ENCODE peak calls at places on chromosomes 1 and 21, in five cellular contexts. V is breast epithelium; K is CD8-positive, alpha-beta T cell; D is hepatocyte; G is esophagus muscularis mucosa. J is an unnamed sample.

GRCh38 chr1:28178690-28179485 is 2.4 kb upstream of the PTAFR start:
- DNase-seq in V (no peak), K (no peak), D (no peak), G (no peak), J (no peak)

GRCh38 chr21:39556176-39556575 is 56.6 kb upstream of the B3GALT5 start:
- DNase-seq in V (no peak), K (no peak), D (no peak), G (no peak), J (no peak)

GRCh38 chr1:176567190-176567794 is 104.3 kb downstream of the PAPPA2 start:
- DNase-seq in V (no peak), K (no peak), D (no peak), G (no peak), J (no peak)

GRCh38 chr1:29644812-29645211 is 408.5 kb downstream of the PTPRU start:
- DNase-seq in V (peak; percentile 17), K (no peak), D (no peak), G (no peak), J (no peak)

GRCh38 chr1:202807367-202807925 is 775 bp downstream of the KDM5B start:
- DNase-seq in V (no peak), K (peak; percentile 32), D (peak; percentile 83), G (no peak), J (peak; percentile 37)

GRCh38 chr1:39729030-39729429 is 9.7 kb upstream of the PPIE start:
- DNase-seq in V (no peak), K (no peak), D (no peak), G (peak; percentile 47), J (no peak)

GRCh38 chr1:246037832-246038231 is 469.2 kb downstream of the SMYD3 start:
- DNase-seq in V (no peak), K (no peak), D (no peak), G (no peak), J (no peak)

GRCh38 chr1:216086678-216087077 is 336.6 kb downstream of the USH2A start:
- DNase-seq in V (no peak), K (no peak), D (no peak), G (no peak), J (no peak)

GRCh38 chr1:56063461-56063860 is 515.9 kb downstream of the PLPP3 start:
- DNase-seq in V (no peak), K (no peak), D (no peak), G (no peak), J (no peak)

GRCh38 chr1:211182746-211183145 is 48.8 kb upstream of the KCNH1 start:
- DNase-seq in V (no peak), K (no peak), D (no peak), G (no peak), J (no peak)

GRCh38 chr1:202981939-202982338 is 14.9 kb upstream of the CYB5R1 start:
- DNase-seq in V (no peak), K (no peak), D (no peak), G (no peak), J (no peak)

GRCh38 chr1:37858931-37859506 is 373 bp downstream of the MTF1 start:
- DNase-seq in V (no peak), K (no peak), D (peak; percentile 52), G (no peak), J (no peak)

GRCh38 chr1:158053276-158053675 is 59.8 kb downstream of the KIRREL1 start:
- DNase-seq in V (no peak), K (no peak), D (no peak), G (no peak), J (no peak)

GRCh38 chr1:26692211-26692792 is 3.5 kb upstream of the ARID1A start:
- DNase-seq in V (peak; percentile 78), K (peak; percentile 82), D (peak; percentile 92), G (peak; percentile 94), J (peak; percentile 88)

GRCh38 chr1:20102875-20103274 is 16.5 kb downstream of the PLA2G2D start:
- DNase-seq in V (no peak), K (no peak), D (no peak), G (no peak), J (no peak)

GRCh38 chr21:46122241-46122671 is 24.3 kb downstream of the COL6A2 start:
- DNase-seq in V (peak; percentile 47), K (no peak), D (no peak), G (no peak), J (no peak)

GRCh38 chr1:10339815-10340214 is 59.0 kb upstream of the PGD start:
- DNase-seq in V (no peak), K (no peak), D (peak; percentile 54), G (no peak), J (peak; percentile 25)

GRCh38 chr1:16351449-16351993 is 759 bp downstream of the FBXO42 start:
- DNase-seq in V (no peak), K (no peak), D (peak; percentile 31), G (no peak), J (no peak)

GRCh38 chr1:183241446-183241845 is 55.4 kb downstream of the LAMC2 start:
- DNase-seq in V (no peak), K (no peak), D (no peak), G (no peak), J (no peak)

GRCh38 chr1:240618946-240619345 is 7.0 kb upstream of the GREM2 start:
- DNase-seq in V (no peak), K (no peak), D (no peak), G (no peak), J (no peak)

GRCh38 chr1:240621249-240621648 is 9.3 kb upstream of the GREM2 start:
- DNase-seq in V (no peak), K (no peak), D (no peak), G (no peak), J (no peak)

GRCh38 chr1:240619901-240620621 is 8.1 kb upstream of the GREM2 start:
- DNase-seq in V (no peak), K (no peak), D (no peak), G (no peak), J (no peak)

GRCh38 chr1:240613353-240614142 is 1.6 kb upstream of the GREM2 start:
- DNase-seq in V (no peak), K (no peak), D (no peak), G (no peak), J (no peak)

GRCh38 chr1:240619357-240619756 is 7.4 kb upstream of the GREM2 start:
- DNase-seq in V (no peak), K (no peak), D (no peak), G (no peak), J (no peak)
- H3K4me1 ChIP-seq in V (no peaks in the 10 kb centered on the region), K (no peaks in the 10 kb centered on the region), D (no peaks in the 10 kb centered on the region), G (no peaks in the 10 kb centered on the region), J (no peaks in the 10 kb centered on the region)

DNA sequence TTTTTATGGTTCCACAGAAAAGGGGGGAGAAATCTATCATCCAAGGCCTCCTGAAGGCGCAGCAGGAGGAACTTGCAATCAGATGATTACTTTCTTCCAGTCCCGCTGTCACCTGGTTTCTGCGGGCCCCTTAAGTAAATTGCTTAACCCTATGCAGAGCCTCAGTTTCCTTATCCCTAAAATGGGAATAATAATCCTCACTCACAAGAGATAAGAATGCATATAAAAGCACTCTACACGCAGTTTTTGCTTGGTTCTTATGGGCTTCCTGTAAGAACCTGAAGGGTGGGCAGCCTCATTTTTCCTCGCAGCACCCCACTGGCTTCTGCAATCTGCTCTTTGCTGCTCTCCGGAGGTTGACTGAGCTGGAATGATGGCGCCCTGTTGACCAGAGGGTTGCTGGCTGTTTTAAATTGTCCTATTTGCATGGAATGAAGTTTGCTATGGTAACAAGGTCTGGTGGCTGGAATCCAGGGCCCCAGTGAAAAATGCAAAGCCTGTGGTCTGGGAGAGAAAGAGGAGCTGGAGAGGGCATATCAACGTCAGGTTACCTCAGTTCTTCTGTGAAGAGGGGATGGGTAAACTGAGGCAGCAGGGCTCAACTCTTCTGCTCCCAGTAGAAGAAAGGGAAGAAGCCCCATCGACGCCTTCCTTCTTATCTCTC is 1.0 kb upstream of the KAZN start:
- DNase-seq in V (no peak), K (no peak), D (peak; percentile 16), G (no peak), J (no peak)
- TF ChIP-seq CTCF in V (no peak), K (no peak), D (no peak), G (no peak), J (no peak)

DNA sequence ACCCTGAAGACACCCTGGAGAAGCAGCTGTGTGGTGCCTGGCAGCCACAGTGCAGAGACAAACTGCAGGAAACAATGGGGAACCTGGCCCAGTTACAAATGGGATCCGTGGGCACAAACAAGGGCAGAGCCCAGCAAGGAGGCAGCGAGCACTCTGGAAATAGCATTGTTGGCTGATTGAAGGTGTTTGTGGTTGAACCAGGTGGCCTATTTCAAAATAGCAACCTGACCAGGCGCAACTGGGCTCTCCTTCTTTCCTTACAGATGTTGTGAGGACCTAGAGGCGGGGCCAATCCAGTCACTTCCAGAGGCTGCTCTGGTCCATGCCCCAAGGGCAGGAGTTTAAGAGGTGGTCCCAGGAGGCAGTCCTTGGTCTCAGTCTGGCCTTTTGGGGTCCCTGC is 21.7 kb upstream of the ZBTB21 start:
- DNase-seq in V (no peak), K (no peak), D (no peak), G (no peak), J (no peak)
- H3K4me1 ChIP-seq in V (peaks cover 3% of the 10 kb centered on the region), K (no peaks in the 10 kb centered on the region), D (no peaks in the 10 kb centered on the region), G (no peaks in the 10 kb centered on the region), J (no peaks in the 10 kb centered on the region)

DNA sequence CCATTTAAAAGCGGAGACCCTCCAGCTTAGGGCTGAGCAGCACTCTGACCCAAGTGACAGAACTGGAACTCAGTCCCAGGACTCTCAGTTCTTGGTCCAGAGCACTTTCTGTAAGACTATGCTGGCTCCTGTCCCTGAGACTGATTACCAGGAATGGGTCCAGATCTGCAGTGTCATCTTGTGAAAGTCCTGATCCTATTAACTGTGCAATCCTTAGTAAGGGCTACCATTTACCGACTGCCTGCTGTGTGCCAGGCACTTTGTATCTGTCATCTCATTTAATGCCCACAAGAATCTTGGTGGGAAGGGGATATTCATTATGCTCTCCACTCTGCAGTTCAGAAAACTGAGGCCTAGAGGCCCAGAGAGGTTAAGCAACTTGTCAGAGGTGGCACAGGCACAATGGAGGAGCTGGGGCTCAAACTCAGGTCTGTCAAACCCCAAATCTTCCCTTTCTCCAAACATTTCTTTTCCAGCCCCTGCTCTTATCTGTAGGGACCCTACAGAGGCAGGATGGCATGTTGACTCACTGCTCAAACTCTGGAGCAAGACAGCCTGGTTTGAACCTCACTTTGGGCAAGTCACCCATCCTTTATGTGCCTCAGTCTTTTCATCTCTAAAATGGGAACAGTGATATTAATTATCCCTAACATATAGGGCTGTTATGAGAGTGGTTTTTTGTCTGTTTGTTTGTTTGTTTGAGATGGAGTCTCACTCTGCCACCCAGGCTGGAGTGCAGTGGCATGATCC is 57.6 kb upstream of the IFNLR1 start:
- DNase-seq in V (no peak), K (no peak), D (no peak), G (no peak), J (no peak)
- TF ChIP-seq CTCF in V (no peak), K (no peak), D (no peak), G (no peak), J (no peak)

GRCh38 chr1:21903638-21904474 is 33.3 kb downstream of the HSPG2 start:
- DNase-seq in V (no peak), K (no peak), D (no peak), G (no peak), J (no peak)

GRCh38 chr1:21901986-21902377 is 35.1 kb downstream of the HSPG2 start:
- DNase-seq in V (no peak), K (no peak), D (no peak), G (no peak), J (no peak)

GRCh38 chr1:21900766-21901472 is 36.2 kb downstream of the HSPG2 start:
- DNase-seq in V (no peak), K (no peak), D (no peak), G (no peak), J (no peak)

GRCh38 chr1:21901473-21901847 is 35.6 kb downstream of the HSPG2 start:
- DNase-seq in V (no peak), K (no peak), D (no peak), G (no peak), J (no peak)

GRCh38 chr1:21902378-21903012 is 34.6 kb downstream of the HSPG2 start:
- DNase-seq in V (no peak), K (no peak), D (no peak), G (no peak), J (no peak)
- H3K4me1 ChIP-seq in V (peaks cover 17% of the 10 kb centered on the region), K (peaks cover 10% of the 10 kb centered on the region), D (peaks cover 14% of the 10 kb centered on the region), G (peaks cover 100% of the 10 kb centered on the region), J (peaks cover 5% of the 10 kb centered on the region)